ENCODE peak calls at places on chromosomes 11 and 22, in ten cellular contexts. L is mesendoderm, W is right cardiac atrium, I is tibial nerve, S is fibroblast of pulmonary artery, A is fibroblast of mammary gland, J is MM.1S, N is HAP-1, X is left lung, O is cardiac muscle cell. K is an unnamed sample.

GRCh38 chr22:20076627-20077172 is 3.3 kb upstream of the DGCR8 start:
- DNase-seq in L (no peak), W (no peak), I (no peak), S (no peak), A (no peak), J (no peak), N (no peak), X (no peak), O (no peak), K (no peak)

GRCh38 chr11:706439-706956 is 467 bp downstream of the EPS8L2 start:
- DNase-seq in L (peak), W (no peak), I (no peak), S (no peak), A (peak), J (no peak), N (no peak), X (no peak), O (no peak), K (no peak)

GRCh38 chr11:12546660-12547059 is 127.6 kb upstream of the TEAD1 start:
- DNase-seq in L (peak), W (no peak), I (no peak), S (no peak), A (no peak), J (no peak), N (no peak), X (no peak), O (no peak), K (no peak)

GRCh38 chr11:47864910-47865309 is 16.8 kb upstream of the NUP160 start:
- DNase-seq in L (no peak), W (no peak), I (no peak), S (no peak), A (peak), J (no peak), N (no peak), X (no peak), O (no peak), K (no peak)

GRCh38 chr11:74380746-74381439 is 17.3 kb downstream of the PGM2L1 start:
- DNase-seq in L (no peak), W (no peak), I (no peak), S (no peak), A (no peak), J (no peak), N (no peak), X (no peak), O (no peak), K (no peak)

GRCh38 chr22:24068377-24068680 is 57.2 kb downstream of the CABIN1 start:
- DNase-seq in L (peak), W (no peak), I (no peak), S (no peak), A (no peak), J (no peak), N (no peak), X (no peak), O (no peak), K (no peak)

GRCh38 chr11:126113012-126113411 is 50.3 kb upstream of the CDON start:
- DNase-seq in L (no peak), W (no peak), I (no peak), S (no peak), A (no peak), J (no peak), N (no peak), X (no peak), O (no peak), K (no peak)

GRCh38 chr11:64885367-64886286 is 7.2 kb upstream of the EHD1 start:
- DNase-seq in L (no peak), W (no peak), I (no peak), S (peak), A (peak), J (no peak), N (no peak), X (no peak), O (no peak), K (no peak)

GRCh38 chr11:43579171-43579918 is 101.2 kb upstream of the HSD17B12 start:
- DNase-seq in L (peak), W (no peak), I (no peak), S (peak), A (peak), J (no peak), N (peak), X (no peak), O (peak), K (peak)

GRCh38 chr11:126833020-126833419 is 167.6 kb downstream of the KIRREL3 start:
- DNase-seq in L (no peak), W (no peak), I (no peak), S (no peak), A (no peak), J (no peak), N (no peak), X (no peak), O (no peak), K (no peak)

GRCh38 chr22:36386351-36386899 is 1.3 kb downstream of the MYH9 start:
- DNase-seq in L (no peak), W (peak), I (no peak), S (no peak), A (no peak), J (peak), N (peak), X (peak), O (no peak), K (no peak)

GRCh38 chr22:17884951-17885350 is 110.7 kb upstream of the BID start:
- DNase-seq in L (no peak), W (no peak), I (no peak), S (no peak), A (no peak), J (no peak), N (no peak), X (no peak), O (no peak), K (no peak)

GRCh38 chr11:76802621-76803020 is 19.5 kb downstream of the TSKU start:
- DNase-seq in L (no peak), W (no peak), I (no peak), S (no peak), A (no peak), J (no peak), N (no peak), X (peak), O (no peak), K (no peak)

GRCh38 chr11:28697920-28698827 is 590.0 kb downstream of the METTL15 start:
- DNase-seq in L (peak), W (peak), I (peak), S (peak), A (peak), J (peak), N (peak), X (peak), O (peak), K (peak)

GRCh38 chr22:39832627-39833074 is 60.9 kb downstream of the ENTHD1 start:
- DNase-seq in L (no peak), W (no peak), I (no peak), S (no peak), A (no peak), J (no peak), N (no peak), X (no peak), O (no peak), K (peak)

GRCh38 chr22:17471901-17472566 is 91.3 kb upstream of the SLC25A18 start:
- DNase-seq in L (peak), W (peak), I (no peak), S (peak), A (no peak), J (no peak), N (no peak), X (no peak), O (peak), K (no peak)

GRCh38 chr11:116175707-116176106 is 597.1 kb downstream of the BUD13 start:
- DNase-seq in L (no peak), W (no peak), I (no peak), S (no peak), A (no peak), J (no peak), N (no peak), X (no peak), O (no peak), K (no peak)

GRCh38 chr11:5553347-5553746 is 5.0 kb upstream of the OR52H1 start:
- DNase-seq in L (no peak), W (no peak), I (no peak), S (no peak), A (peak), J (peak), N (no peak), X (no peak), O (no peak), K (no peak)

GRCh38 chr22:18110194-18110943 is at the start of gene TUBA8:
- DNase-seq in L (peak), W (peak), I (no peak), S (peak), A (no peak), J (no peak), N (peak), X (no peak), O (peak), K (no peak)

GRCh38 chr11:96155627-96156378 is 187.2 kb downstream of the MAML2 start:
- DNase-seq in L (peak), W (peak), I (peak), S (peak), A (peak), J (no peak), N (peak), X (peak), O (no peak), K (no peak)

DNA sequence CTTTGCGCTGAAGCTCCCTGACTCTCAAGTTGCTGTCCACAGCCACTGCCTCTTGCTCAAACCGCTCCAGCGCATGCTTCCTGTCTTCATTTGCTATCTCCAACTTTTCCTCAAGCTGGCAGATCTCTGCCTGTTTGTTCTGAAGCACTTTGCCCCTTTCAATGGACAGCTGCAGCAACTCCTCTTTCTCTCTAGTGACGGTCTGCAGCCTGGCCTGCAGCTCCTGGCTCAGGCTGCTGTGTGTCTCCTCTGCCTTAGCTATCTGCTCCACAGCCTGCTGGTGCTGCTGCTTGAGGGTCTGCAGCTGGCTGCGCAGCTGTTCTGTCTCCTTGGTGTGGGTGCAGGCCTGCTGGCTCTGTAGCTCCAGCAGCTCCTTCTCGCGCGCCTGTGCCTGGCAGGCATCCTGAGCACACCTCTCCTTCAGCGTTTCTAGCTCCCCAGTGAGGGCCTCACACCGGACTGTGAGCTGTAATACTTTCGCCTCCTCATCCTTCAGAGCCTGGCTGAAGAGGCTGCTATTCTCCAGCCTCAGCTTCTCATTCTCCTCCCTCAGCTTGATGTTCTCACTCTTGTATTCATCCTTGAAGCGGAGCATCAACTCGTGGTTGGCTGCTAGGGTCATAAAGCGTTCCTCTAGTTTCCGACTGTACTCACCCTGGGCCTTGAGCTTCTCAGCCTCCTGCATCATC is 720 bp downstream of the CCDC89 start:
- DNase-seq in L (no peak), W (peak), I (no peak), S (peak), A (peak), J (no peak), N (no peak), X (no peak), O (peak), K (no peak)
- H3K4me3 ChIP-seq in L (no peak), W (peak), I (peak), S (peak), A (peak), J (no peak), N (no peak), X (peak), O (no peak), K (no peak)

DNA sequence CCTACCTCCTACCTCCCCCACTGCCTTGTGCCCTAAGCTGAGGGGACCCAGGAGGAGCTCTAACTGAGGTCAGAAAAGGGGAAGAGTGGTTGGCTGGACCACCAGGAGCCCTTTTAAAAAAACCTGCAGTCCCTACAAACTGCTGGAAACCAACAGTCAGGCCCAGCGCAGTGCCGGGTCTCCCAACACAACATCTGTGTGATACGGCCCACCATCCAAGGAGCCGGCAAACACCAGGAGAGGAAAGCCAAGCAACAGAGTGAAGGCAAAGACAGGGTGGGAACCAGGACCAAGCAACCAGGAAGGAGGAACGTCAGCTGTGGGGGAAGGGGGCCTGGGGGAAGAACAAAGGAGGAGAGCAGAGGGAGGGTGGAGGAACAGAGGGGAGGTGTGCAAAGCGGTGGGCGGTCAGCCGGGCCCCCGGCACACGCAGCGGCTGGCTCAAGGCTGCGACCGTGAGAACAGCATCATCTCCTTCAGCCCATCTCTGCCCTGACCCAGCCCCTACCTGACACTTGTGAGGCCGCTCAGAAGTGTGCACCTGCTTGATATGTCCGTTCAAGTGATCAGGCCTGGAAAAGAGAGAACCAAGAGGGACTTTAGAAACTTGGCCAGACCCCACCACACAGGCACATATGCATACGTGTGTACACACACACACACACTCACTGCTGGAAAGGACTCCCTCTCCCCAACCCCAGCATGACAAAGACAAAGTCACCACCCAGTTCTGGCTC is 3.6 kb downstream of the PATZ1 start:
- DNase-seq in L (no peak), W (no peak), I (no peak), S (no peak), A (no peak), J (no peak), N (no peak), X (no peak), O (no peak), K (no peak)
- H3K4me3 ChIP-seq in L (no peak), W (no peak), I (no peak), S (no peak), A (no peak), J (no peak), N (peak), X (peak), O (peak), K (no peak)

GRCh38 chr11:27395556-27396258 is 32.7 kb upstream of the CCDC34 start:
- DNase-seq in L (peak), W (no peak), I (no peak), S (peak), A (no peak), J (no peak), N (no peak), X (no peak), O (no peak), K (no peak)
- H3K4me3 ChIP-seq in L (no peak), W (no peak), I (no peak), S (no peak), A (no peak), J (no peak), N (no peak), X (no peak), O (no peak), K (no peak)

GRCh38 chr11:60371854-60372253 is 6.5 kb upstream of the MS4A7 start:
- DNase-seq in L (no peak), W (no peak), I (no peak), S (no peak), A (no peak), J (no peak), N (no peak), X (no peak), O (no peak), K (no peak)

GRCh38 chr11:60372767-60373166 is 5.6 kb upstream of the MS4A7 start:
- DNase-seq in L (no peak), W (no peak), I (no peak), S (no peak), A (no peak), J (no peak), N (no peak), X (no peak), O (no peak), K (no peak)

GRCh38 chr11:60376601-60377000 is 1.7 kb upstream of the MS4A7 start:
- DNase-seq in L (no peak), W (no peak), I (no peak), S (no peak), A (no peak), J (no peak), N (no peak), X (no peak), O (no peak), K (no peak)

GRCh38 chr11:60378359-60378758 is at the start of gene MS4A7:
- DNase-seq in L (no peak), W (peak), I (no peak), S (no peak), A (no peak), J (peak), N (no peak), X (peak), O (no peak), K (peak)

DNA sequence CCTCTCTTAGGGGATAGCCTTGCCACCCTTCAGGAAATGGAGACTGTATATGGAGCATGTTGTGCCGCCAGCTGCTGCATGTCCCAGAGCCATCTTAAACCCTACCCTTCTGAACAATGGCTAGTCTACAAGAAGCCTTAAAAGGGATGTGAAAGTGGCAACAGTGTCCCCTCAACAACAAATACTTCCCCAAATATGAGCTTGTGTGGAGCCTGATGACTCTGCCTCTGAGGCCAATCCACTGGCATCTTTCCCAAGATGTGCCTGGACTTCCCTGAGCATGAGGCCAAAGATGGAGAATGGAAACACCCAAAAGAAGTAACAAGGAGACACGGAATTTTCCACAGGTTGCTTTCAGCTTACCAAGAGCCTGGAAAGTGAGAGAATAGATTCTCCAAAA is 595 bp upstream of the MS4A7 start:
- DNase-seq in L (no peak), W (peak), I (peak), S (no peak), A (no peak), J (no peak), N (no peak), X (peak), O (no peak), K (no peak)
- H3K4me3 ChIP-seq in L (no peak), W (no peak), I (no peak), S (no peak), A (no peak), J (no peak), N (no peak), X (no peak), O (no peak), K (no peak)

GRCh38 chr11:118145285-118146227 is 7.1 kb downstream of the SCN4B start:
- DNase-seq in L (peak), W (peak), I (peak), S (peak), A (peak), J (peak), N (peak), X (peak), O (peak), K (peak)

GRCh38 chr11:118144869-118145268 is 7.8 kb downstream of the SCN4B start:
- DNase-seq in L (no peak), W (no peak), I (no peak), S (no peak), A (no peak), J (no peak), N (no peak), X (no peak), O (no peak), K (no peak)

GRCh38 chr11:118147502-118147901 is 5.1 kb downstream of the SCN4B start:
- DNase-seq in L (peak), W (no peak), I (no peak), S (no peak), A (no peak), J (no peak), N (no peak), X (no peak), O (no peak), K (no peak)

GRCh38 chr11:118148240-118148639 is 4.4 kb downstream of the SCN4B start:
- DNase-seq in L (no peak), W (no peak), I (no peak), S (no peak), A (no peak), J (no peak), N (no peak), X (no peak), O (no peak), K (no peak)

GRCh38 chr11:118146554-118146953 is 6.1 kb downstream of the SCN4B start:
- DNase-seq in L (no peak), W (no peak), I (no peak), S (no peak), A (no peak), J (no peak), N (no peak), X (no peak), O (no peak), K (no peak)
- H3K4me3 ChIP-seq in L (no peak), W (no peak), I (no peak), S (no peak), A (no peak), J (no peak), N (no peak), X (no peak), O (no peak), K (no peak)

GRCh38 chr22:45934659-45935341 is 42.2 kb downstream of the WNT7B start:
- DNase-seq in L (no peak), W (no peak), I (no peak), S (peak), A (peak), J (no peak), N (no peak), X (peak), O (peak), K (no peak)
- H3K4me3 ChIP-seq in L (no peak), W (no peak), I (no peak), S (no peak), A (no peak), J (no peak), N (no peak), X (no peak), O (no peak), K (no peak)